ENCODE peak calls at places on chromosomes 1 and 21, in nine cellular contexts. V is stromal cell of bone marrow; N is effector CD4-positive, alpha-beta T cell; F is kidney tubule cell; D is NCI-H2029 treated with DMSO at 0.1 percent for 48 hours; J is effector memory CD8-positive, alpha-beta T cell; H is dorsolateral prefrontal cortex; S is nephron progenitor cell; L is heart right ventricle. T is an unnamed sample.

GRCh38 chr1:37034301-37035013 is at the start of gene GRIK3:
- DNase-seq in J (no peak), H (no peak), V (no peak), N (no peak), L (no peak), S (peak; percentile 62), D (peak; percentile 91), F (no peak), T (no peak)

GRCh38 chr1:181152892-181153633 is 64.6 kb downstream of the IER5 start:
- DNase-seq in N (no peak), F (no peak), H (peak; percentile 68), L (peak; percentile 92), J (no peak), D (no peak), S (peak; percentile 24), V (no peak), T (no peak)

GRCh38 chr21:28235169-28235892 is 757.3 kb downstream of the LTN1 start:
- DNase-seq in V (no peak), N (no peak), H (no peak), D (no peak), S (no peak), L (no peak), F (no peak), J (no peak), T (no peak)

GRCh38 chr1:47565676-47566075 is 127.8 kb downstream of the FOXD2 start:
- DNase-seq in N (no peak), S (no peak), V (no peak), J (no peak), F (no peak), D (no peak), L (no peak), H (no peak), T (no peak)

GRCh38 chr1:202374077-202374476 is 25.6 kb downstream of the PPP1R12B start:
- DNase-seq in S (no peak), F (no peak), H (no peak), N (no peak), J (no peak), L (no peak), D (peak; percentile 35), V (no peak), T (no peak)

GRCh38 chr1:167219646-167220536 is 795 bp upstream of the POU2F1 start:
- DNase-seq in L (peak; percentile 84), S (peak; percentile 88), N (peak; percentile 89), F (peak; percentile 91), H (peak; percentile 76), J (peak; percentile 88), V (peak; percentile 20), D (peak; percentile 80), T (peak; percentile 84)

GRCh38 chr1:218108034-218108433 is 177.1 kb upstream of the RRP15 start:
- DNase-seq in J (no peak), D (no peak), S (no peak), H (no peak), N (no peak), F (no peak), V (no peak), L (no peak), T (no peak)

GRCh38 chr21:16004121-16004520 is 274.3 kb downstream of the USP25 start:
- DNase-seq in V (no peak), H (no peak), F (no peak), S (no peak), L (no peak), N (no peak), D (no peak), J (no peak), T (no peak)

GRCh38 chr1:23403038-23403336 is 21.6 kb downstream of the TCEA3 start:
- DNase-seq in F (peak; percentile 85), D (no peak), V (no peak), H (no peak), J (no peak), S (no peak), N (no peak), L (no peak), T (no peak)

GRCh38 chr1:115837762-115838421 is 3.0 kb downstream of the NHLH2 start:
- DNase-seq in D (no peak), V (no peak), F (no peak), N (no peak), L (no peak), S (peak; percentile 46), H (no peak), J (no peak), T (no peak)

T was measured in effector memory CD4-positive, alpha-beta T cell.